ENCODE peak calls at places on chromosome 7, in six cellular contexts. One of them, this sample, is unnamed.

GRCh38 chr7:133265821-133266220 is 12.9 kb downstream of the EXOC4 start:
- DNase-seq in CD4-positive, CD25-positive, alpha-beta regulatory T cell: no peak
- DNase-seq in ELR: peak
- DNase-seq in NCI-H1105 treated with DMSO at 0.1 percent for 48 hours: no peak
- DNase-seq in occipital lobe: no peak
- DNase-seq in amniotic stem cell: no peak
- DNase-seq in this sample: no peak

GRCh38 chr7:33816106-33816505 is 89.2 kb upstream of the BMPER start:
- DNase-seq in occipital lobe: no peak
- DNase-seq in CD4-positive, CD25-positive, alpha-beta regulatory T cell: no peak
- DNase-seq in ELR: no peak
- DNase-seq in amniotic stem cell: no peak
- DNase-seq in NCI-H1105 treated with DMSO at 0.1 percent for 48 hours: no peak
- DNase-seq in this sample: no peak

GRCh38 chr7:5607958-5608656 is 173.4 kb downstream of the RNF216 start:
- DNase-seq in CD4-positive, CD25-positive, alpha-beta regulatory T cell: no peak
- DNase-seq in ELR: peak
- DNase-seq in amniotic stem cell: no peak
- DNase-seq in NCI-H1105 treated with DMSO at 0.1 percent for 48 hours: no peak
- DNase-seq in occipital lobe: no peak
- DNase-seq in this sample: no peak

GRCh38 chr7:134854816-134855215 is 75.4 kb downstream of the CALD1 start:
- DNase-seq in amniotic stem cell: no peak
- DNase-seq in occipital lobe: no peak
- DNase-seq in NCI-H1105 treated with DMSO at 0.1 percent for 48 hours: no peak
- DNase-seq in CD4-positive, CD25-positive, alpha-beta regulatory T cell: no peak
- DNase-seq in ELR: peak
- DNase-seq in this sample: no peak

GRCh38 chr7:89002942-89003618 is 207.5 kb upstream of the TEX47 start:
- DNase-seq in ELR: no peak
- DNase-seq in NCI-H1105 treated with DMSO at 0.1 percent for 48 hours: no peak
- DNase-seq in amniotic stem cell: no peak
- DNase-seq in CD4-positive, CD25-positive, alpha-beta regulatory T cell: no peak
- DNase-seq in occipital lobe: no peak
- DNase-seq in this sample: no peak

GRCh38 chr7:122975341-122975740 is 20.2 kb downstream of the TAS2R16 start:
- DNase-seq in amniotic stem cell: no peak
- DNase-seq in NCI-H1105 treated with DMSO at 0.1 percent for 48 hours: no peak
- DNase-seq in ELR: peak
- DNase-seq in occipital lobe: no peak
- DNase-seq in CD4-positive, CD25-positive, alpha-beta regulatory T cell: no peak
- DNase-seq in this sample: no peak

GRCh38 chr7:539731-540411 is 20.2 kb upstream of the PDGFA start:
- DNase-seq in amniotic stem cell: no peak
- DNase-seq in NCI-H1105 treated with DMSO at 0.1 percent for 48 hours: no peak
- DNase-seq in occipital lobe: no peak
- DNase-seq in ELR: peak
- DNase-seq in CD4-positive, CD25-positive, alpha-beta regulatory T cell: no peak
- DNase-seq in this sample: no peak

GRCh38 chr7:132255898-132256297 is 320.4 kb downstream of the PLXNA4 start:
- DNase-seq in CD4-positive, CD25-positive, alpha-beta regulatory T cell: no peak
- DNase-seq in ELR: no peak
- DNase-seq in occipital lobe: no peak
- DNase-seq in amniotic stem cell: no peak
- DNase-seq in NCI-H1105 treated with DMSO at 0.1 percent for 48 hours: peak
- DNase-seq in this sample: no peak

GRCh38 chr7:34430456-34430855 is 227.6 kb upstream of the NPSR1 start:
- DNase-seq in amniotic stem cell: peak
- DNase-seq in CD4-positive, CD25-positive, alpha-beta regulatory T cell: no peak
- DNase-seq in NCI-H1105 treated with DMSO at 0.1 percent for 48 hours: no peak
- DNase-seq in occipital lobe: no peak
- DNase-seq in ELR: peak
- DNase-seq in this sample: peak

This sample was measured in GM04503.